ENCODE peak calls at places on chromosomes 11 and 22, in four cellular contexts. F is cardiac fibroblast, X is tibial nerve, K is AG10803. V is an unnamed sample.

GRCh38 chr11:65132988-65133700 is 1.2 kb downstream of the SYVN1 start:
- DNase-seq in F (no peak), X (no peak), K (no peak), V (no peak)

GRCh38 chr11:8871283-8871775 is 39.7 kb upstream of the AKIP1 start:
- DNase-seq in F (peak), X (peak), K (peak), V (peak)

GRCh38 chr11:130609121-130610035 is 160.9 kb downstream of the ADAMTS15 start:
- DNase-seq in F (peak), X (peak), K (peak), V (no peak)

GRCh38 chr11:12989428-12990242 is 19.5 kb upstream of the RASSF10 start:
- DNase-seq in F (no peak), X (no peak), K (no peak), V (no peak)

GRCh38 chr22:38924197-38924952 is 33.0 kb upstream of the APOBEC3A start:
- DNase-seq in F (peak), X (peak), K (peak), V (peak)

GRCh38 chr11:119295178-119295577 is 21.8 kb downstream of the MCAM start:
- DNase-seq in F (peak), X (no peak), K (peak), V (no peak)

GRCh38 chr22:36280379-36280778 is 27.4 kb downstream of the APOL1 start:
- DNase-seq in F (no peak), X (no peak), K (no peak), V (no peak)

GRCh38 chr22:36569999-36570398 is 41.0 kb upstream of the EIF3D start:
- DNase-seq in F (peak), X (no peak), K (peak), V (peak)

GRCh38 chr11:92739020-92739419 is 230.4 kb upstream of the MTNR1B start:
- DNase-seq in F (peak), X (no peak), K (peak), V (no peak)

GRCh38 chr11:57315491-57315890 is 9.3 kb downstream of the TNKS1BP1 start:
- DNase-seq in F (peak), X (no peak), K (peak), V (no peak)

GRCh38 chr11:113876074-113876797 is 864 bp upstream of the USP28 start:
- DNase-seq in F (no peak), X (peak), K (no peak), V (no peak)

GRCh38 chr22:50090141-50090714 is 422 bp downstream of the MOV10L1 start:
- DNase-seq in F (no peak), X (no peak), K (no peak), V (no peak)

DNA sequence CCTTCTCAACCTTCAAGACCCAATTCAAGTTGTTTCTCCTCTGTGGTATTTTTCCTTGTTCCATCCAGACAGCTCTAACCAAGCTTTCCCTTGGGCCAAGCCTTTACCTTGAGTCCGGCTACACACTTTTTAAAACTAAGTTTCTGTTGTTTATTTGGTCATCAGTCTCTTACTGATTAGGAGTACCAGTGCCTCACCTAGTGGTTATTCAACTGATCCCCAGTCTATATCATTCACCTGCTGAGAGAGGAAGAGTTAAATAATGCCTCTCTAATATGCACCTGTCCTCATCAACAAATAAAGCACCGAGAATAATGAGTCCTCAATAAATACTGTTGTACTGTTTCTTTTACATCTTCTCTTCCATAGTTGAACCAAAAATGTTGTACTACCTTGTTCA is 160.8 kb downstream of the MSANTD4 start:
- DNase-seq in F (no peak), X (no peak), K (no peak), V (no peak)
- TF ChIP-seq CTCF in F (peak), X (no peak), K (no peak), V (no peak)

GRCh38 chr22:43826142-43827093 is 14.3 kb upstream of the EFCAB6 start:
- DNase-seq in F (peak), X (no peak), K (peak), V (no peak)
- TF ChIP-seq CTCF in F (no peak), X (peak), K (peak), V (no peak)

GRCh38 chr22:21945453-21946261 is 7.0 kb downstream of the PPM1F start:
- DNase-seq in F (no peak), X (no peak), K (no peak), V (no peak)

GRCh38 chr22:21948824-21949568 is 3.7 kb downstream of the PPM1F start:
- DNase-seq in F (peak), X (no peak), K (no peak), V (no peak)

GRCh38 chr22:21948390-21948789 is 4.3 kb downstream of the PPM1F start:
- DNase-seq in F (no peak), X (no peak), K (no peak), V (no peak)

GRCh38 chr22:21946262-21946925 is 6.3 kb downstream of the PPM1F start:
- DNase-seq in F (no peak), X (no peak), K (no peak), V (no peak)

GRCh38 chr22:21947040-21948014 is 5.3 kb downstream of the PPM1F start:
- DNase-seq in F (peak), X (no peak), K (peak), V (no peak)
- TF ChIP-seq CTCF in F (peak), X (peak), K (peak), V (no peak)

GRCh38 chr11:26285593-26285992 is 46.3 kb upstream of the ANO3 start:
- DNase-seq in F (no peak), X (no peak), K (no peak), V (no peak)

GRCh38 chr11:26283852-26284421 is 48.0 kb upstream of the ANO3 start:
- DNase-seq in F (no peak), X (no peak), K (no peak), V (no peak)

GRCh38 chr11:26287067-26287518 is 44.8 kb upstream of the ANO3 start:
- DNase-seq in F (no peak), X (no peak), K (no peak), V (no peak)

GRCh38 chr11:26286472-26287066 is 45.4 kb upstream of the ANO3 start:
- DNase-seq in F (peak), X (no peak), K (no peak), V (no peak)
- TF ChIP-seq CTCF in F (peak), X (peak), K (peak), V (no peak)

GRCh38 chr11:122933434-122933833 is 48.2 kb downstream of the BSX start:
- DNase-seq in F (peak), X (no peak), K (peak), V (no peak)

GRCh38 chr11:122931510-122931909 is 49.0 kb downstream of the JHY start:
- DNase-seq in F (no peak), X (no peak), K (no peak), V (no peak)
- TF ChIP-seq CTCF in F (no peak), X (no peak), K (no peak), V (no peak)

GRCh38 chr22:17347724-17348123 is 21.5 kb upstream of the CECR2 start:
- DNase-seq in F (no peak), X (no peak), K (no peak), V (no peak)

GRCh38 chr22:17346578-17346977 is 22.7 kb upstream of the CECR2 start:
- DNase-seq in F (peak), X (no peak), K (no peak), V (no peak)

GRCh38 chr22:17339095-17339693 is 30.1 kb upstream of the CECR2 start:
- DNase-seq in F (peak), X (no peak), K (no peak), V (no peak)

GRCh38 chr22:17342361-17342760 is 26.9 kb upstream of the CECR2 start:
- DNase-seq in F (no peak), X (no peak), K (no peak), V (no peak)

DNA sequence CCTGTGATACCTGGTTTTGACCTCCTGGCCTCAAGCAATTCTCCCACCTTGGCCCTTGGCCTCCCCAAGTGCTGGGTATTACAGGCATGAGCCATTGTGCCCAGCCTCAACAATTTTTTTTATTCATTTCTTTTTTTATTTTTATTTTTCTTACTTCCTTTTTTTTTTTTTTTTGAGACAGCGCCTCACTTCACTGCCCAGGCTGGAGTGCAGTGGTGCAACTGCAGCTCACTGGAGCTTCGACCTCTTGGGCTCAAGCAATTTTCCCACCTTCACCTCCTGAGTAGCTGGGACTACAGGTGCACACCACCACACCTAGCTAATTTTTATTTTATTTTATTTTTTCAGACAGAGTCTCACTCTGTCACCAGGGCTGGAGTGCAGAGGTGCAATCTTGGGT is 25.5 kb upstream of the CECR2 start:
- DNase-seq in F (no peak), X (no peak), K (no peak), V (no peak)
- TF ChIP-seq CTCF in F (no peak), X (no peak), K (no peak), V (no peak)

GRCh38 chr11:126115253-126115540 is 52.5 kb upstream of the CDON start:
- DNase-seq in F (peak), X (peak), K (peak), V (no peak)

GRCh38 chr11:126113963-126114362 is 51.3 kb upstream of the CDON start:
- DNase-seq in F (peak), X (no peak), K (no peak), V (no peak)

GRCh38 chr11:126114486-126115252 is 52.0 kb upstream of the CDON start:
- DNase-seq in F (peak), X (no peak), K (no peak), V (no peak)

GRCh38 chr11:126113515-126113957 is 50.9 kb upstream of the CDON start:
- DNase-seq in F (peak), X (peak), K (peak), V (no peak)

DNA sequence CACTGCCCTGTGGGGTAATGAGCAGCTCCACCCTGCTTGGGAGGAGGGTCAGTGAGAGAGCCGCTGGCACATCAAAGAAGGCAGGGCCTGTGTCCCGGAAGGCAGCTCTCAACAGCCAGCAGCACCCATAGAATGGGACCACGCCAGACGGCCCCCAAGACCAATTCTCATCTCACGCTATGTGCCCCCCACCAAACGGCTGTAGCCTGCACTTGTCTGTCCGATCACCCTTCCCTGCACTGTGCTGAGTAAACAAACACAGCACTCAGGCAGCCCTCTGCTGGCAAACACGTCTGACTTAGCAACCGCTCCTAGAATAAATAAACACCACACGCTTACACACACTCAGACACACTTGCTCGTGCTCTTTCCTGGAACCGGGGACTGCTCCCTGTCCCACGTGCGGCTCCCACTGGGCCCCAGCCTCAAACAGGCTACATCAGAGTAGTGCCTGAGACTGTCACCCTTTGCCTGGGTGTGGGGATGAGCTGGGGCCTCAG is 53.2 kb upstream of the CDON start:
- DNase-seq in F (peak), X (peak), K (peak), V (no peak)
- TF ChIP-seq CTCF in F (no peak), X (peak), K (peak), V (no peak)

DNA sequence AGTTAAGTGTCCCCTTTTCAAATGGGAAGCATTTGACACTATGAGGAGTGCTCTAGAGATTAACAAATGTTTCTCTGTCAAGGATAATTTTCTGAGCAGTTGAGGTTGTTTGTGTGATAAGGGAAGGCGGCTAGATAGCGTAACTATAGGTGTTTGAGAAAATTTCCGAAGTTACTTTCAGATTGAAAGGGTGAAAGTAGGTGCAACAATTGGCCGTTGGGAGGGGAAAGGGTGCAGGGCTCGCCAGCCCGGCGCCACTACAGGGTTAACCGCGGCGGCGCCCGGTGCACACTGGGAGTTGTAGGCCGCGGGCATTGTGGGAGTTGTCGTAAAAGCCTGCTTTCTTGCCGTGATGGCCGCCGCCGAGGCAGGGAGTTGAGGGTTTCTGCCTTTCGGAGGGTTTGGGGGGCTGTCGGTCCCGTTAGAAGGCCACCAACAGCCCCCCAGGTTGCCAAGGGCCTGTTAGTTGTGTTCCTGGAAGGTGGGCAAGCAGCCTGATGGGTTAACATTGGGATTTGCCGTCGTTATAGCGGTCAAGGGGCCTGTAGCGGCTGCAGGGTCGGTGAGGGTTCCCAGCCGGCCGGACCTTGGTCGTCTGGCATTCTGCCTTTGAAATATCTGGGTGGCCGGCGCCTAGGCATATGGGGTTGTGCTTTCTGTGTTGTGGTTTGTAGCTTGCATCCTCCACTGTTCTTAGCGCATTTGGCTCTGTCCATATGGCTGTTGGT is 36.5 kb upstream of the HSD17B12 start:
- DNase-seq in F (peak), X (peak), K (peak), V (peak)
- TF ChIP-seq CTCF in F (no peak), X (no peak), K (no peak), V (no peak)

DNA sequence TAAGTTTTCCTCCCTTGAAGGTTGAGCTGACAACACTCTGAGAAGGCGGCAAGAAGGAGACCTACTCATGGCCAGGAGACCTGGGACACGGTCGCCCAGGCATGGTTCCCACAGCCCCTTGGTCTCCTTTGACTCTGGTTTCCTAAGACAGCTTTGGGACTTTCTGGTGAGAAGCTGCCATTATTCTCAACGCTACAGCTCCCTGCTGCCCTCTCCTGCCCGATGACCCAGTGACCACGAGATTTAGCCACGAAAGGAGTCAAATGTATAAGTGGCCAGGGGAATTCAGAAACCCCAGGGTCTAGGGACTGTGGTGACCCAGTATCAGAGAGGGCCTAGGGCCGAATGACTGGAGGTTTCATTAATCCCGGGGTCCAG is 696 bp upstream of the SDF2L1 start:
- DNase-seq in F (peak), X (no peak), K (peak), V (no peak)
- TF ChIP-seq CTCF in F (peak), X (peak), K (peak), V (no peak)